ENCODE peak calls at places on chromosome 9, in ten cellular contexts. V is neural progenitor cell, P is GM23338, S is HepG2, B is HCT116, O is SK-N-SH, I is IMR-90, Q is PC-9, X is fibroblast of lung, F is H1. M is an unnamed sample.

GRCh38 chr9:2053883-2054845 is 39.0 kb downstream of the SMARCA2 start:
- DNase-seq in F (no peak), X (peak; percentile 70), I (peak; percentile 47), P (no peak), O (no peak), Q (no peak), V (no peak), S (no peak), B (no peak), M (no peak)

GRCh38 chr9:91197232-91198181 is 164.2 kb downstream of the AUH start:
- DNase-seq in I (peak; percentile 98), B (peak; percentile 85), V (no peak), S (peak; percentile 99), X (peak; percentile 100), Q (peak; percentile 43), O (no peak), F (no peak), P (peak; percentile 19), M (peak; percentile 68)

GRCh38 chr9:120711841-120712538 is 2.3 kb downstream of the MEGF9 start:
- DNase-seq in O (no peak), Q (no peak), S (no peak), X (peak; percentile 13), F (no peak), P (no peak), I (no peak), V (no peak), B (no peak), M (peak; percentile 18)

GRCh38 chr9:119795395-119795794 is 426.2 kb upstream of the BRINP1 start:
- DNase-seq in S (no peak), P (no peak), X (no peak), B (no peak), O (no peak), I (no peak), Q (no peak), V (no peak), F (no peak), M (no peak)

GRCh38 chr9:92164490-92164889 is 49.3 kb upstream of the SPTLC1 start:
- DNase-seq in V (no peak), F (no peak), B (no peak), X (no peak), O (no peak), S (no peak), Q (no peak), I (peak; percentile 30), P (no peak), M (no peak)

GRCh38 chr9:81320909-81321482 is 368.4 kb downstream of the TLE1 start:
- DNase-seq in F (no peak), P (no peak), V (no peak), B (no peak), O (peak; percentile 70), Q (no peak), I (no peak), S (no peak), X (no peak), M (no peak)

GRCh38 chr9:70421272-70422180 is 7.1 kb upstream of the KLF9 start:
- DNase-seq in S (no peak), O (no peak), I (peak; percentile 54), F (peak; percentile 48), P (peak; percentile 41), Q (no peak), V (peak; percentile 48), X (peak; percentile 74), B (no peak), M (no peak)

GRCh38 chr9:38277601-38278200 is 114.8 kb upstream of the ALDH1B1 start:
- DNase-seq in B (no peak), F (no peak), P (peak; percentile 24), S (no peak), V (no peak), Q (no peak), I (no peak), O (no peak), X (no peak), M (peak; percentile 9)

GRCh38 chr9:138112090-138112748 is 234.6 kb downstream of the CACNA1B start:
- DNase-seq in X (no peak), S (no peak), B (no peak), I (no peak), P (no peak), F (no peak), V (no peak), Q (no peak), O (no peak), M (no peak)

GRCh38 chr9:90141723-90142122 is 500.9 kb downstream of the DIRAS2 start:
- DNase-seq in S (peak; percentile 12), P (peak; percentile 74), F (no peak), Q (no peak), O (peak; percentile 49), V (peak; percentile 38), B (no peak), I (peak; percentile 29), X (peak; percentile 52), M (peak; percentile 31)
- TF ChIP-seq CTCF in S (peak; percentile 52), P (peak; percentile 57), F (peak; percentile 47), Q (peak; percentile 80), O (peak; percentile 68), V (peak; percentile 71), B (peak; percentile 52), I (peak; percentile 61), X (peak; percentile 39), M (peak; percentile 61)

GRCh38 chr9:82613516-82613915 is 449.4 kb downstream of the RASEF start:
- DNase-seq in B (no peak), F (no peak), S (no peak), X (no peak), I (no peak), V (no peak), Q (no peak), P (no peak), O (no peak), M (no peak)
- H3K4me3 ChIP-seq in B (no peak overlapping the region), F (no peak overlapping the region), S (no peak overlapping the region), X (no peak overlapping the region), I (no peak overlapping the region), V (no peak overlapping the region), Q (no peak overlapping the region), P (no peak overlapping the region), O (no peak overlapping the region), M (no peak overlapping the region)

GRCh38 chr9:36091028-36091953 is 45.2 kb upstream of the GLIPR2 start:
- DNase-seq in O (no peak), X (peak; percentile 63), I (peak; percentile 96), Q (no peak), V (no peak), B (no peak), P (peak; percentile 60), S (peak; percentile 63), F (no peak), M (peak; percentile 56)
- H2AFZ ChIP-seq in O (peak overlapping the region; percentile 5), X (no peak overlapping the region), I (no peak overlapping the region), Q (no peak overlapping the region), V (no peak overlapping the region), B (no peak overlapping the region), P (no peak overlapping the region), S (no peak overlapping the region), F (no peak overlapping the region), M (peak overlapping the region; percentile 68)

GRCh38 chr9:123727332-123727731 is 202.6 kb downstream of the DENND1A start:
- DNase-seq in O (no peak), Q (no peak), B (peak; percentile 4), S (no peak), X (peak; percentile 58), V (no peak), P (no peak), F (no peak), I (peak; percentile 47), M (no peak)

GRCh38 chr9:123725389-123725788 is 204.5 kb downstream of the DENND1A start:
- DNase-seq in S (no peak), F (no peak), V (peak; percentile 76), B (no peak), P (peak; percentile 26), O (peak; percentile 53), X (peak; percentile 41), Q (no peak), I (peak; percentile 13), M (no peak)

GRCh38 chr9:123723135-123723875 is 206.6 kb downstream of the DENND1A start:
- DNase-seq in V (no peak), P (no peak), Q (no peak), O (no peak), I (no peak), F (no peak), S (no peak), X (no peak), B (no peak), M (no peak)

GRCh38 chr9:123722378-123722777 is 207.5 kb downstream of the DENND1A start:
- DNase-seq in S (no peak), O (no peak), I (no peak), F (no peak), B (no peak), P (no peak), X (no peak), Q (no peak), V (no peak), M (no peak)

GRCh38 chr9:123724211-123724831 is 205.6 kb downstream of the DENND1A start:
- DNase-seq in V (no peak), B (no peak), F (no peak), P (peak; percentile 13), I (peak; percentile 57), Q (no peak), X (peak; percentile 67), S (no peak), O (peak; percentile 15), M (no peak)
- TF ChIP-seq CTCF in V (peak; percentile 12), B (peak; percentile 18), F (no peak), P (peak; percentile 46), I (peak; percentile 41), Q (no peak), X (peak; percentile 34), S (peak; percentile 35), O (no peak), M (no peak)

GRCh38 chr9:22446589-22446949 is at the start of gene DMRTA1:
- DNase-seq in V (peak; percentile 88), P (peak; percentile 90), X (peak; percentile 34), B (no peak), O (peak; percentile 42), I (peak; percentile 25), S (no peak), Q (peak; percentile 79), F (no peak), M (peak; percentile 82)
- H3K4me3 ChIP-seq in V (peak within 1 kb of the TSS; percentile 67), P (peak within 1 kb of the TSS; percentile 70), X (peak within 1 kb of the TSS; percentile 59), B (no peak within 1 kb of the TSS), O (peak within 1 kb of the TSS; percentile 49), I (peak within 1 kb of the TSS; percentile 69), S (peak within 1 kb of the TSS; percentile 32), Q (peak within 1 kb of the TSS; percentile 68), F (peak within 1 kb of the TSS; percentile 78), M (peak within 1 kb of the TSS; percentile 68)

GRCh38 chr9:32550609-32551490 is 1.3 kb upstream of the SMIM27 start:
- DNase-seq in X (peak; percentile 94), O (peak; percentile 98), S (peak; percentile 93), I (peak; percentile 91), V (peak; percentile 98), Q (peak; percentile 86), F (peak; percentile 97), B (peak; percentile 23), P (peak; percentile 98), M (peak; percentile 74)
- H2AFZ ChIP-seq in X (peak overlapping the region; percentile 41), O (peak overlapping the region; percentile 96), S (no peak overlapping the region), I (peak overlapping the region; percentile 95), V (peak overlapping the region; percentile 48), Q (peak overlapping the region; percentile 86), F (peak overlapping the region; percentile 17), B (no peak overlapping the region), P (peak overlapping the region; percentile 67), M (peak overlapping the region; percentile 77)